ENCODE peak calls at places on chromosomes 3 and 15, in six cellular contexts. R is neural progenitor cell, G is endodermal cell, C is adrenal gland, F is psoas muscle, O is body of pancreas. S is an unnamed sample.
A peak's percentile ranks its signal among the peaks of the same experiment; 100 is the strongest.

GRCh38 chr15:57544840-57545239 is 46.9 kb upstream of the MYZAP start:
- DNase-seq in O (no peak), C (no peak), F (no peak), R (no peak), G (peak; percentile 46), S (no peak)

GRCh38 chr3:113035387-113035982 is 44.7 kb downstream of the GTPBP8 start:
- DNase-seq in O (peak; percentile 48), G (peak; percentile 77), C (peak; percentile 20), R (peak; percentile 77), F (no peak), S (peak; percentile 51)

GRCh38 chr3:150135321-150135721 is 164.6 kb upstream of the PFN2 start:
- DNase-seq in G (no peak), O (no peak), C (no peak), R (no peak), F (no peak), S (no peak)

GRCh38 chr3:98188553-98188952 is 22.1 kb downstream of the OR5H15 start:
- DNase-seq in O (no peak), F (no peak), C (no peak), R (peak; percentile 16), G (no peak), S (no peak)

GRCh38 chr15:99343836-99344551 is 92.7 kb downstream of the LRRC28 start:
- DNase-seq in R (peak; percentile 54), O (no peak), F (peak; percentile 51), G (peak; percentile 84), C (no peak), S (no peak)

GRCh38 chr15:73716417-73716816 is 32.2 kb downstream of the CD276 start:
- DNase-seq in G (no peak), R (no peak), C (no peak), F (no peak), O (peak; percentile 41), S (no peak)

GRCh38 chr15:68511073-68511991 is 67.5 kb upstream of the CORO2B start:
- DNase-seq in C (peak; percentile 31), O (peak; percentile 48), F (no peak), G (no peak), R (no peak), S (no peak)

GRCh38 chr15:91824256-91824655 is 29.3 kb upstream of the SLCO3A1 start:
- DNase-seq in R (no peak), G (no peak), C (peak; percentile 84), F (no peak), O (no peak), S (no peak)

GRCh38 chr3:45929042-45929679 is 14.1 kb upstream of the CXCR6 start:
- DNase-seq in R (peak; percentile 57), C (peak; percentile 23), G (peak; percentile 78), F (peak; percentile 4), O (no peak), S (peak; percentile 46)

GRCh38 chr3:107432013-107432515 is 54.8 kb downstream of the CCDC54 start:
- DNase-seq in C (peak; percentile 38), R (peak; percentile 29), G (no peak), O (peak; percentile 19), F (no peak), S (peak; percentile 45)

GRCh38 chr3:46692566-46692983 is 904 bp downstream of the ALS2CL start:
- DNase-seq in C (peak; percentile 40), R (peak; percentile 22), F (peak; percentile 73), G (peak; percentile 90), O (peak; percentile 90), S (peak; percentile 90)

GRCh38 chr15:39021341-39021740 is 456.7 kb upstream of the RASGRP1 start:
- DNase-seq in F (no peak), O (no peak), C (no peak), R (no peak), G (no peak), S (no peak)

GRCh38 chr3:184160456-184160855 is 5.3 kb downstream of the DVL3 start:
- DNase-seq in R (no peak), C (no peak), O (no peak), G (no peak), F (no peak), S (no peak)

GRCh38 chr3:14375192-14375591 is 27.2 kb upstream of the SLC6A6 start:
- DNase-seq in F (no peak), O (no peak), C (no peak), G (no peak), R (no peak), S (no peak)

GRCh38 chr3:14372587-14372986 is 29.8 kb upstream of the SLC6A6 start:
- DNase-seq in O (no peak), R (no peak), C (no peak), F (no peak), G (no peak), S (no peak)

GRCh38 chr3:14373753-14374376 is 28.5 kb upstream of the SLC6A6 start:
- DNase-seq in R (no peak), C (no peak), G (no peak), F (no peak), O (no peak), S (no peak)

GRCh38 chr3:14376348-14377043 is 25.9 kb upstream of the SLC6A6 start:
- DNase-seq in O (no peak), R (no peak), G (no peak), C (peak; percentile 59), F (no peak), S (no peak)

GRCh38 chr3:14374444-14374883 is 27.9 kb upstream of the SLC6A6 start:
- DNase-seq in C (no peak), O (no peak), G (peak; percentile 73), F (peak; percentile 76), R (no peak), S (no peak)
- H3K4me1 ChIP-seq in C (peaks cover 20% of the 10 kb centered on the region), O (peaks cover 21% of the 10 kb centered on the region), G (peaks cover 14% of the 10 kb centered on the region), F (peaks cover 74% of the 10 kb centered on the region), R (peaks cover 7% of the 10 kb centered on the region), S (peaks cover 14% of the 10 kb centered on the region)

DNA sequence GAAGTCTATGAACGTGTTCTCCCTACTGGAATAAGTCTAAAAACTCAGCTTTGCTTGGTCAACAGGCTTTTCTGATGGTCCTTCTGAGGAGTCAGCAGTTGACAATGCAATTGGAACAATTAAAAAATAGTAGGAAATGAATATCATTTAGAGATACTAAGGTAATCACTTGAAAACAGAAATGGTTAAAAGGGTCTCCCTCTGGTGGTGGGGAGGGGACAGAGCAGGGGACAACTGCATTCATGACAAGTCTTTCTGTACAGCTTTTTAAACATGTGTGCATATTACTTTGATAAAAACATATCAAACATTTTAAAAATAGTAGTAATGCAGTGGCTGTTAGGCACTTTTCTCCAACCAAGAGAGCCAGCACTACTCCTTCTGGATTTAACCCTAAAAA is 119.9 kb upstream of the FHIT start:
- DNase-seq in R (peak; percentile 34), C (no peak), F (no peak), G (peak; percentile 64), O (peak; percentile 4), S (no peak)
- TF ChIP-seq CTCF in R (peak; percentile 89), C (peak; percentile 43), F (peak; percentile 18), G (peak; percentile 96), O (peak; percentile 45), S (peak; percentile 25)

GRCh38 chr3:172143739-172144497 is 104.5 kb downstream of the FNDC3B start:
- DNase-seq in O (no peak), C (no peak), F (no peak), G (no peak), R (no peak), S (no peak)

GRCh38 chr3:172143060-172143451 is 103.7 kb downstream of the FNDC3B start:
- DNase-seq in R (no peak), F (no peak), G (no peak), O (no peak), C (no peak), S (no peak)

GRCh38 chr3:172146349-172146748 is 107.0 kb downstream of the FNDC3B start:
- DNase-seq in C (no peak), O (no peak), F (no peak), G (no peak), R (no peak), S (no peak)

GRCh38 chr3:172147113-172147818 is 107.9 kb downstream of the FNDC3B start:
- DNase-seq in O (no peak), F (no peak), G (no peak), C (no peak), R (no peak), S (no peak)

DNA sequence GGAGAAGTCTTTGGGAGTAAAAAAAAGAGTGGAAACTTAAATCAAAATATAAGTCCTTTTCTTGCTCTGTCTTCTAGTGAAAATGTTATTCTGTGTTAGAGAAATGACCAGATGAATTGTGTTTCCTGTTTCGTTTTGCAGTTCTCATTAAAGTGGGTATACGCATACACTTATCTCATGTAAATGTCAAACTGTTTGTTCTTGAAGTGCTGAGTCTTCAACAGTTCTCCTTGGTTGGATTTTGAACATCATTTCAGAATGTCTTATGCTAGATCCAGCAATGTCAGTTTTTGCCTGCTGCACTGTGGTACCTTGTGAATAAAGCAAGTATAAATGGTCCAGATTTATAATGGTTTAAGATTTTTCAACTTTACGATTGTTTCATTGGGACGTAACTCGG is 105.9 kb downstream of the FNDC3B start:
- DNase-seq in F (no peak), C (no peak), O (no peak), R (no peak), G (no peak), S (no peak)
- H3K4me1 ChIP-seq in F (peaks cover 55% of the 10 kb centered on the region), C (peaks cover 58% of the 10 kb centered on the region), O (peaks cover 41% of the 10 kb centered on the region), R (peaks cover 41% of the 10 kb centered on the region), G (peaks cover 12% of the 10 kb centered on the region), S (peaks cover 6% of the 10 kb centered on the region)

DNA sequence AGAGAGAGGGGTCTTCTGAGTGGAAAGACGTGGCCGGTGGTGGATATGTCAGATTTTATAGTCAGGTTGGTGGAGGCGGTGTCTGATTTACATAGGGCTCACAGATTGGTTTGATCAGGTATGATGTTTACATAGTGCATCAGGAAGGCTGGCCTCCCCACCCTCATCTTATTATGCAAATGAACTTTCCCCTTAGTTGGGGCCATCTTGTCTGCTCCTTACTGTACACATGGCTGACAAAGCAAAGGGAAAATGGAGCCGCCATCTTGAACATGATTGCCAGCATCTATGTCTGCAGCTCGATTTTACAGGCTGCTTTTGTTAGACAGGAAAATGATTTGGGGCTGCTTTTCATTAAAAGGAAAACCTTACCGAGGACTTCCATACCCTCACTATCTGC is 19.9 kb downstream of the SQOR start:
- DNase-seq in R (no peak), F (no peak), O (no peak), G (no peak), C (no peak), S (no peak)
- TF ChIP-seq CTCF in R (no peak), F (no peak), O (no peak), G (no peak), C (no peak), S (no peak)

GRCh38 chr15:40060241-40060961 is 21.4 kb upstream of the SRP14 start:
- DNase-seq in C (no peak), F (no peak), G (peak; percentile 33), R (no peak), O (no peak), S (no peak)
- H3K4me1 ChIP-seq in C (peaks cover 2% of the 10 kb centered on the region), F (peaks cover 41% of the 10 kb centered on the region), G (peaks cover 3% of the 10 kb centered on the region), R (peaks cover 8% of the 10 kb centered on the region), O (peaks cover 12% of the 10 kb centered on the region), S (peaks cover 6% of the 10 kb centered on the region)

DNA sequence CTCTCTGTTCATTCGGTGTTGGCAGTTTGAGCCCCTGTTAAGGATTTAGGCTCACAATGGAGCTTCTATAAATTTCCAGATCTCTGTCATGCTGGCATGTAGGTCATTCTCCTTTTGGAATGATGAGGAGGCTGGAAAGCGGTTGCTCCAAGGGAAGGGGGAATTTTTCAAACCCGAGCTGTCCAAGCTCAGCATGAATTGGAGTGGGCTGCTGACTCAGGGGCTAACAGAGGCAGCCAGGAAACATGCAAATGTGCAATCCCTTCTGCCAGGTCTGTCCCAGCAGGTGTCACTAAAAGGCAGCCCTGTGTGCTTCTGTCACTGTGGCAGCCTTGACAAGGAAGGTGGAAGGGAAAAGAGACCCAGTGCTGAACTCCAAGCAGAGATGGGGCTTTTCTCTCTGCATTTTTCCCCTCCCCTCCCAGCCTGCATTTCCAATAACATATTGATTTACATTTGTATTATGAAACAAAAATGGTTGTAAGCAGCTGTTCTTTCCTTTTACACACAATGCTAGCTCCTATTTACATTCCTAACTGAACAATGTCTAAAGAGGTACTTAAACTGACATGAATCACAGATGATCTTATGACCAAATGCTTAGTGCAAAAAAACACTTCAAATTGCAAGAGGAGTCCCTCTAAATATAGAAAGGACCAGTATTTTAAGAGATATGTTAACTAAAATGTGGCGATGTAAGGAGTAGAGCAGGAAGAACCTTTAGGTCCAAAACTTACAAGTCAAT is 84.4 kb upstream of the ATP10A start:
- DNase-seq in R (peak; percentile 70), F (no peak), G (peak; percentile 86), O (peak; percentile 13), C (no peak), S (no peak)
- TF ChIP-seq CTCF in R (peak; percentile 50), F (no peak), G (peak; percentile 60), O (peak; percentile 44), C (no peak), S (no peak)